ENCODE peak calls at places on chromosomes 12 and 14, in six cellular contexts. I is stimulated activated CD4-positive, alpha-beta T cell treated with anti-CD3 and anti-CD28 coated beads, Interleukin-1b, Interleukin-23, amount 100 ng/mL, for 24 hours; U is brain microvascular endothelial cell; Y is stimulated activated naive CD4-positive, alpha-beta T cell treated with Interleukin-2 at 50 U/mL for 16 hours; B is iris pigment epithelial cell; J is HFFc6. P is an unnamed sample.

GRCh38 chr14:36659822-36660735 is 1.6 kb upstream of the PAX9 start:
- DNase-seq in U (no peak), B (no peak), J (no peak), I (no peak), Y (no peak), P (no peak)

GRCh38 chr14:63725786-63726185 is 2.1 kb downstream of the SGPP1 start:
- DNase-seq in I (no peak), U (no peak), J (no peak), B (no peak), Y (no peak), P (no peak)

GRCh38 chr14:58749066-58749669 is 111.4 kb downstream of the DACT1 start:
- DNase-seq in B (peak; percentile 96), J (peak; percentile 97), Y (no peak), I (no peak), U (peak; percentile 85), P (peak; percentile 62)

GRCh38 chr12:110733857-110734373 is 8.8 kb downstream of the PPP1CC start:
- DNase-seq in Y (no peak), B (no peak), J (no peak), I (no peak), U (no peak), P (no peak)

GRCh38 chr12:6532927-6533652 is 1.2 kb upstream of the GAPDH start:
- DNase-seq in Y (peak; percentile 29), J (peak; percentile 80), I (peak; percentile 59), U (no peak), B (peak; percentile 62), P (peak; percentile 80)

GRCh38 chr14:67487937-67488893 is at the start of gene TMEM229B:
- DNase-seq in I (peak; percentile 62), B (peak; percentile 12), J (no peak), U (peak; percentile 5), Y (peak; percentile 63), P (no peak)

GRCh38 chr14:78598046-78598652 is 428.0 kb downstream of the NRXN3 start:
- DNase-seq in Y (peak; percentile 0), J (peak; percentile 52), U (peak; percentile 57), B (peak; percentile 52), I (peak; percentile 6), P (peak; percentile 82)

GRCh38 chr12:27762757-27763156 is 17.3 kb upstream of the KLHL42 start:
- DNase-seq in U (no peak), B (no peak), I (no peak), Y (no peak), J (no peak), P (no peak)

GRCh38 chr12:43210437-43211197 is 341.4 kb downstream of the ADAMTS20 start:
- DNase-seq in J (peak; percentile 13), I (no peak), B (peak; percentile 78), U (peak; percentile 83), Y (no peak), P (peak; percentile 12)

GRCh38 chr12:26621932-26622331 is 211.1 kb downstream of the ITPR2 start:
- DNase-seq in Y (no peak), U (no peak), B (no peak), I (no peak), J (no peak), P (no peak)

GRCh38 chr14:81348086-81348485 is 52.0 kb downstream of the STON2 start:
- DNase-seq in J (no peak), U (no peak), B (no peak), Y (no peak), I (no peak), P (no peak)

GRCh38 chr12:19533567-19533966 is 94.3 kb downstream of the AEBP2 start:
- DNase-seq in B (no peak), U (no peak), J (no peak), Y (no peak), I (no peak), P (no peak)

GRCh38 chr12:29552324-29552927 is 54.9 kb upstream of the OVCH1 start:
- DNase-seq in U (peak; percentile 40), I (peak; percentile 48), B (peak; percentile 65), Y (peak; percentile 37), J (peak; percentile 23), P (peak; percentile 44)

GRCh38 chr12:68577949-68578348 is 32.8 kb upstream of the RAP1B start:
- DNase-seq in Y (no peak), I (no peak), J (no peak), U (no peak), B (no peak), P (no peak)

GRCh38 chr12:76549131-76549530 is 10.4 kb downstream of the OSBPL8 start:
- DNase-seq in J (no peak), Y (no peak), U (no peak), I (no peak), B (peak; percentile 11), P (no peak)

GRCh38 chr12:78229491-78230209 is 399.0 kb downstream of the NAV3 start:
- DNase-seq in I (no peak), Y (no peak), U (peak; percentile 58), B (peak; percentile 68), J (peak; percentile 55), P (peak; percentile 21)

GRCh38 chr12:69330475-69331473 is 17.4 kb upstream of the LYZ start:
- DNase-seq in U (no peak), I (peak; percentile 25), Y (peak; percentile 34), B (no peak), J (no peak), P (peak; percentile 9)

GRCh38 chr12:45017916-45018315 is 33.0 kb downstream of the DBX2 start:
- DNase-seq in Y (no peak), U (no peak), B (no peak), J (no peak), I (no peak), P (no peak)

GRCh38 chr12:559208-559905 is 99.6 kb downstream of the B4GALNT3 start:
- DNase-seq in J (no peak), U (no peak), Y (no peak), I (no peak), B (no peak), P (no peak)

P was measured in GM03348.